ENCODE peak calls at places on chromosomes 2 and 18, in seven cellular contexts. L is HepG2, W is GM12891, E is esophagus muscularis mucosa, P is HL-60, C is GM23338, S is SK-N-SH. Q is an unnamed sample.

GRCh38 chr2:9820020-9820973 is 23.0 kb upstream of the TAF1B start:
- DNase-seq in E (no peak), W (no peak), C (peak), S (no peak), P (no peak), L (peak), Q (peak)

GRCh38 chr2:181364492-181365175 is 92.6 kb upstream of the ITGA4 start:
- DNase-seq in S (no peak), L (no peak), C (no peak), E (no peak), P (peak), W (no peak), Q (no peak)

GRCh38 chr18:45059695-45060094 is 379.0 kb downstream of the SETBP1 start:
- DNase-seq in P (no peak), S (no peak), E (no peak), L (no peak), C (no peak), W (no peak), Q (no peak)

GRCh38 chr2:217286833-217287232 is 427.0 kb upstream of the TNP1 start:
- DNase-seq in W (no peak), E (peak), S (no peak), P (no peak), C (no peak), L (no peak), Q (no peak)

GRCh38 chr2:109507217-109507616 is 106.5 kb downstream of the SEPTIN10 start:
- DNase-seq in C (no peak), S (no peak), L (no peak), P (peak), W (no peak), E (no peak), Q (no peak)

GRCh38 chr2:174878537-174879147 is 114.4 kb upstream of the CHRNA1 start:
- DNase-seq in W (no peak), E (no peak), S (peak), P (no peak), L (no peak), C (no peak), Q (no peak)

GRCh38 chr2:7963787-7964186 is 718.1 kb upstream of the ID2 start:
- DNase-seq in S (no peak), L (no peak), E (no peak), P (no peak), W (no peak), C (no peak), Q (no peak)

GRCh38 chr2:218812861-218813260 is 18.7 kb downstream of the PRKAG3 start:
- DNase-seq in S (no peak), L (no peak), P (no peak), W (no peak), E (peak), C (no peak), Q (no peak)

GRCh38 chr2:241595600-241596140 is 37.1 kb downstream of the BOK start:
- DNase-seq in S (no peak), L (peak), E (no peak), P (no peak), C (peak), W (no peak), Q (no peak)

GRCh38 chr18:36176177-36176584 is 11.1 kb upstream of the MOCOS start:
- DNase-seq in S (no peak), P (no peak), E (no peak), C (no peak), L (peak), W (no peak), Q (no peak)

GRCh38 chr2:134549104-134549503 is 169.7 kb downstream of the TMEM163 start:
- DNase-seq in S (no peak), C (no peak), L (no peak), W (no peak), E (no peak), P (no peak), Q (no peak)

GRCh38 chr18:9550413-9550812 is 63.9 kb downstream of the PPP4R1 start:
- DNase-seq in C (no peak), P (no peak), E (peak), L (no peak), S (no peak), W (no peak), Q (no peak)

GRCh38 chr18:1392046-1392445 is 487.4 kb downstream of the ADCYAP1 start:
- DNase-seq in L (peak), P (no peak), S (no peak), W (no peak), C (peak), E (no peak), Q (no peak)

GRCh38 chr18:1394966-1395365 is 490.3 kb downstream of the ADCYAP1 start:
- DNase-seq in C (no peak), S (no peak), P (no peak), W (no peak), L (no peak), E (no peak), Q (no peak)

GRCh38 chr18:1393929-1394328 is 489.3 kb downstream of the ADCYAP1 start:
- DNase-seq in P (no peak), L (no peak), E (no peak), S (no peak), C (no peak), W (no peak), Q (no peak)

GRCh38 chr18:1394426-1394825 is 489.8 kb downstream of the ADCYAP1 start:
- DNase-seq in E (no peak), C (no peak), P (no peak), S (no peak), W (no peak), L (no peak), Q (no peak)

GRCh38 chr18:1392865-1393734 is 488.4 kb downstream of the ADCYAP1 start:
- DNase-seq in W (no peak), L (peak), E (no peak), S (no peak), P (no peak), C (no peak), Q (no peak)
- TF ChIP-seq POLR2AphosphoS5 in W (no peak), L (no peak), E (no peak), S (no peak), P (no peak), C (no peak), Q (no peak)

DNA sequence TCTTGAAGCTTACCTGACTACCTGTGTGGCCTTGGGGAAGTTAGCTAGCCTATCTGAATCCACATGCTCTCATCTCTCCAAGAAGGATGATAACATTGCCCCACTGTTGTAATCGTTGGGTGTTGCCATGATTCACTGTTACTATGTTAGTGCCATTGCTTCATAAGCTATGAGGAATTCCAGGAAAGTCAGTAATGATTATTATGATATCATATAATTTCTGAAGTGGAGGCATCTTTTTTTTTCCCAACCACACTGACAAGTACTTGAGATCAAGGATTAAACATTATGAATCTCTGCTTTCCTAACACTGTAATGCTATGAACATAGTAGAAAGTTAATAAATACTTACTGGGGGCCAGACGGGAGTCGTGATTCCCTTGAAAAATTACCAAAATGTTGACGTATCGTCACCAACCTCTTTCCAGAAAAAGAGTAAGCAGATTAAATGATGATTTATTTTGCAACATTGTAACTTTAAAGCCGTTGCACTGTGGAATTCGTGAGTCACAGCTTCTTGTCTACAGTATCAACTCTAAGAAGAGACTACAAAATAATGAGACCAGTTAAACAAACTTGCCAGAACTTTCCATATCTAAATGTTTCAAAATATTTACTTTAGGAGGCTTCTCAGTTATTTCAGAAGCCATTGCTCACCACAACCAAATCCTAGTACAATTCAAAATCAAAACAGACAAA is 459.9 kb downstream of the PIK3C3 start:
- DNase-seq in E (no peak), P (no peak), W (no peak), C (no peak), S (no peak), L (no peak), Q (no peak)
- TF ChIP-seq POLR2AphosphoS5 in E (peak), P (no peak), W (no peak), C (no peak), S (no peak), L (no peak), Q (no peak)

DNA sequence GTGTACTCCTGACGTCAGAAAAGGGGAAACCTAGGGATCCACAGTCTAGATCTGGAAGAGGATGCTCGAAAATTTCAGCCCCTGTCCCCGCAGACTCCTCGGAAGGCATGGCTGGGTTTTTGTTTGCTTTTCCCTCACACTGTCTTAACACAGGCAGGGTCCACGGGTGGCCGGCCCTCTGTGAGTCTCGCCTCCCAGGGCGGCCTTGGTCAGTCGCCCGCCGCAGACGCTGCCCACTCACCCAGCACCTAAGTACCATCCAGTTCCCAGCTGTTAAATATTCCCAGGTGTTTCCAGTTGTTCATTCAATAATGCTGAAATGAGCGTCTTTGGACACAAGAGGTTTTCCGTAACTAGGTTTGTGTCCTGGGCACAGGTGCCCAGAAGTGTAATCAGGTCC is 193.2 kb downstream of the TWIST2 start:
- DNase-seq in E (no peak), C (no peak), S (no peak), P (no peak), W (no peak), L (no peak), Q (no peak)
- TF ChIP-seq POLR2AphosphoS5 in E (no peak), C (no peak), S (no peak), P (no peak), W (no peak), L (no peak), Q (no peak)

GRCh38 chr2:23513245-23513880 is 128.4 kb downstream of the KLHL29 start:
- DNase-seq in W (no peak), S (no peak), L (no peak), E (no peak), P (no peak), C (no peak), Q (no peak)
- TF ChIP-seq POLR2AphosphoS5 in W (no peak), S (no peak), L (no peak), E (peak), P (no peak), C (no peak), Q (peak)

DNA sequence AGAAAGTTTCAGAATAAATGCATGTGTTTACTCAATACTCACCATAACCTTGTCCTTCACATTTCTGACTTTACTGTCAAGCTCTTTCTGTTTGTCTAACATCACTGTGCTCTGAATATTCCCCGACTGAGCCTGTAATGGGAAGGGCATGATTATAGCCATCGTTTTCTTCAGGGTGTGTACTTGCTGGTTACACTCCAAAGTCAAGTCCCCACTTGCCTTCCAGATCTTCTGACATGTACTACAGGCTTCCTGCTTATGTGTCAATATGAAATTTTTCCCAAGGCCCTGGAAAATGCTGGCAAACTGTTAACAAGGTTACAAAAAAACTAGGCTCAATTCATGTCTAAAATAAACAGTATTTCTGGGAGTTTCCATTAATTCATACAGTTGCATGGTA is 12.9 kb downstream of the STAT1 start:
- DNase-seq in S (no peak), C (no peak), P (no peak), W (no peak), E (no peak), L (no peak), Q (no peak)
- TF ChIP-seq POLR2AphosphoS5 in S (no peak), C (no peak), P (no peak), W (no peak), E (no peak), L (no peak), Q (peak)

GRCh38 chr18:11857177-11857887 is 6.1 kb downstream of the CHMP1B start:
- DNase-seq in S (no peak), C (peak), W (no peak), E (no peak), P (peak), L (peak), Q (peak)
- TF ChIP-seq POLR2AphosphoS5 in S (no peak), C (no peak), W (no peak), E (peak), P (no peak), L (peak), Q (peak)

Q was measured in vagina.